ENCODE peak calls at places on chromosomes 1 and 21, in five cellular contexts. Z is brain microvascular endothelial cell, E is left ventricle myocardium inferior, G is OCI-LY7, B is PC-3. L is an unnamed sample.

GRCh38 chr1:87398644-87399043 is 70.0 kb downstream of the LMO4 start:
- DNase-seq in Z (peak), E (no peak), G (no peak), B (peak), L (no peak)

GRCh38 chr1:111621050-111621449 is 1.5 kb downstream of the RAP1A start:
- DNase-seq in Z (no peak), E (no peak), G (no peak), B (no peak), L (no peak)

GRCh38 chr1:67472056-67472455 is 41.9 kb upstream of the SERBP1 start:
- DNase-seq in Z (no peak), E (no peak), G (no peak), B (no peak), L (no peak)

GRCh38 chr1:153526132-153526543 is 9.7 kb downstream of the S100A6 start:
- DNase-seq in Z (no peak), E (no peak), G (no peak), B (no peak), L (no peak)

GRCh38 chr1:173297798-173298391 is 90.8 kb upstream of the TNFSF4 start:
- DNase-seq in Z (no peak), E (no peak), G (no peak), B (no peak), L (no peak)

GRCh38 chr1:181661569-181661968 is 178.3 kb downstream of the CACNA1E start:
- DNase-seq in Z (no peak), E (no peak), G (no peak), B (no peak), L (no peak)

GRCh38 chr1:53156783-53157182 is 14.3 kb upstream of the SLC1A7 start:
- DNase-seq in Z (no peak), E (no peak), G (no peak), B (no peak), L (no peak)

GRCh38 chr1:166029196-166029965 is 137.4 kb downstream of the FAM78B start:
- DNase-seq in Z (no peak), E (peak), G (no peak), B (no peak), L (no peak)

GRCh38 chr1:43321331-43321891 is 16.2 kb upstream of the MPL start:
- DNase-seq in Z (no peak), E (no peak), G (no peak), B (no peak), L (no peak)

GRCh38 chr1:162151900-162152829 is 82.7 kb downstream of the NOS1AP start:
- DNase-seq in Z (peak), E (no peak), G (no peak), B (no peak), L (no peak)

GRCh38 chr1:220164116-220164515 is 70.2 kb downstream of the IARS2 start:
- DNase-seq in Z (no peak), E (no peak), G (no peak), B (no peak), L (no peak)

GRCh38 chr1:201634261-201634660 is 95.3 kb downstream of the NAV1 start:
- DNase-seq in Z (no peak), E (no peak), G (no peak), B (no peak), L (no peak)

GRCh38 chr1:109821221-109821669 is 57.5 kb upstream of the EPS8L3 start:
- DNase-seq in Z (peak), E (no peak), G (no peak), B (peak), L (peak)

GRCh38 chr1:172623748-172624147 is 35.2 kb upstream of the FASLG start:
- DNase-seq in Z (no peak), E (no peak), G (no peak), B (no peak), L (no peak)

GRCh38 chr21:43305336-43305665 is 121.6 kb downstream of the SIK1 start:
- DNase-seq in Z (no peak), E (peak), G (no peak), B (no peak), L (no peak)

GRCh38 chr1:86841120-86841519 is 72.8 kb downstream of the SELENOF start:
- DNase-seq in Z (no peak), E (no peak), G (no peak), B (no peak), L (no peak)

GRCh38 chr1:13950637-13951036 is 250.6 kb downstream of the PRDM2 start:
- DNase-seq in Z (no peak), E (no peak), G (no peak), B (no peak), L (no peak)

GRCh38 chr1:246215505-246215893 is 291.6 kb downstream of the SMYD3 start:
- DNase-seq in Z (no peak), E (no peak), G (no peak), B (no peak), L (no peak)

GRCh38 chr1:55803429-55803828 is 588.3 kb upstream of the USP24 start:
- DNase-seq in Z (no peak), E (no peak), G (no peak), B (no peak), L (no peak)

GRCh38 chr21:17432732-17433057 is 80.1 kb upstream of the CXADR start:
- DNase-seq in Z (no peak), E (no peak), G (no peak), B (no peak), L (no peak)

GRCh38 chr1:64401285-64401684 is 68.6 kb upstream of the CACHD1 start:
- DNase-seq in Z (no peak), E (no peak), G (no peak), B (no peak), L (no peak)

GRCh38 chr1:15636436-15636835 is 19.2 kb downstream of the DDI2 start:
- DNase-seq in Z (no peak), E (no peak), G (no peak), B (no peak), L (no peak)
- TF ChIP-seq CTCF in Z (no peak), E (no peak), G (no peak), B (no peak), L (no peak)

GRCh38 chr1:236085545-236086159 is 20.8 kb upstream of the NID1 start:
- DNase-seq in Z (no peak), E (no peak), G (no peak), B (no peak), L (no peak)

GRCh38 chr1:236081546-236082227 is 16.8 kb upstream of the NID1 start:
- DNase-seq in Z (no peak), E (no peak), G (no peak), B (peak), L (no peak)

GRCh38 chr1:236084386-236084730 is 19.5 kb upstream of the NID1 start:
- DNase-seq in Z (no peak), E (no peak), G (no peak), B (no peak), L (no peak)

GRCh38 chr1:236082511-236082910 is 17.6 kb upstream of the NID1 start:
- DNase-seq in Z (no peak), E (no peak), G (no peak), B (no peak), L (no peak)

DNA sequence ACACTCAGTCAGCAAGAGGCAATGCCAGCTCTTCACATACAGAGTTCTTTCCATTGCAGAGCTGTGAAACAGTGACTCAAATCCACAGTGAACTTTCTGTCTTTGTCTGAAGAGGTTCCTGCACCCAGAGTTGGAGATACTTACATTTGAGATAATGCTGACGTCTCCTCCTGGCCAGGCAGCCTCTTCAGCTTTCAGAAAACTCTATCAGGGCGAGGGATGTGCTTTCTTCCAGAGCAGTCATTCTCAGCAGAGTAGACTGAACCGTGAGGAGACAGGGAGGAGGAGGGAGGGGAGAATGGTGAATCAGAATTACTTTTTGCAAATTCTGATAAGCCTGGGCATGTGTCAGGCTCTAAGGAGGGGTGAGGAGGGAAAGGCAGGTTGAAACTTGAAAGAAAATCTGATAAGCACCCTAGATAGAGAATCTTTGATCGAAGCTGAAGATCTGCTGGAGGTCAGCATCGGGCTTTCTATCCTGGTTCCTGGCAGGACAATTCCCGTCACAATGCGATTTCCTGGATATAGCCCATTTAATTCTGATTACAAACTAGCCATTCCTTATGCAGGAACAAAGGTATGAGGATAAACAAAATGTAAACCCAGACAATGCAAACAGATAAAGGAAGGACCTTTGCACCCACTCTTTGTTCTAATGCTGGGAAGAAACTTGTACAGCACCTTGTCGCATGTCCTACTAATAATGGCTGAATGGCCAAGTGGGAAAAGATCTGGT is 18.9 kb upstream of the NID1 start:
- DNase-seq in Z (peak), E (no peak), G (no peak), B (no peak), L (no peak)
- TF ChIP-seq CTCF in Z (no peak), E (no peak), G (no peak), B (no peak), L (no peak)

DNA sequence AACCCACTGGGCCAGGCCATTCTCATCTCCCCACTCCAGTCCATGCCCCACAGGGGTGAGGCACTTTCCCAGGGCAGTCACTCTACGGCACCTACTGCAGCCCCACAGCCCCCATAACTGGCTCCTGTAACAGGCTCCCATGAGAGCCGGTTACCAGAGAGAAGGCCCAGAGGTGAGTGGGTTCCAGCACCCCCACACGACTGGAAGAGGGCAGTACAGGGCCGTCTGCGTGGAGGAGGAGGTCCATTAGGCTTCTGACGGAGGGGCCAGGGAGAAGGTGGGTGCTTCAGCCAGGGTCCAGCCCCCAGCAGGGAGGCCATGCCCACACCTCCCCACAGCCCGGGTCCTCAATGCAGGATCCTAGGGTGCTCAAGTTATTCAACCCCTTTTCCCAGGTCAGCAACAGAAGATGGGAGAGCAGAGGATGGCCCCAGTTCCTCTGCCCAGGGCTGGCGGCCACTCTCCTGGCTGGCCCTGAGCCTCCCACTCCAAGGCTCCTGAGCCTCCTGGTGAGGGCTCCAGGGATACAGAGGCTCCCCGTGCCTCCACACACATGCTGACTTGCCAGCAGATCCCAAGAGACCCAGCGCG is 1.6 kb downstream of the ACAP3 start:
- DNase-seq in Z (no peak), E (no peak), G (peak), B (no peak), L (no peak)
- TF ChIP-seq CTCF in Z (peak), E (no peak), G (peak), B (peak), L (peak)

GRCh38 chr1:227809026-227809425 is 6.4 kb upstream of the PRSS38 start:
- DNase-seq in Z (no peak), E (no peak), G (no peak), B (no peak), L (no peak)
- TF ChIP-seq CTCF in Z (no peak), E (no peak), G (no peak), B (no peak), L (no peak)

GRCh38 chr1:207393610-207394009 is 60.5 kb upstream of the CR2 start:
- DNase-seq in Z (peak), E (no peak), G (no peak), B (peak), L (peak)

GRCh38 chr1:207401578-207401977 is 52.5 kb upstream of the CR2 start:
- DNase-seq in Z (no peak), E (no peak), G (no peak), B (no peak), L (no peak)

GRCh38 chr1:207396360-207396759 is 57.8 kb upstream of the CR2 start:
- DNase-seq in Z (no peak), E (no peak), G (no peak), B (no peak), L (no peak)

GRCh38 chr1:207398986-207399385 is 55.1 kb upstream of the CR2 start:
- DNase-seq in Z (no peak), E (no peak), G (no peak), B (no peak), L (no peak)

DNA sequence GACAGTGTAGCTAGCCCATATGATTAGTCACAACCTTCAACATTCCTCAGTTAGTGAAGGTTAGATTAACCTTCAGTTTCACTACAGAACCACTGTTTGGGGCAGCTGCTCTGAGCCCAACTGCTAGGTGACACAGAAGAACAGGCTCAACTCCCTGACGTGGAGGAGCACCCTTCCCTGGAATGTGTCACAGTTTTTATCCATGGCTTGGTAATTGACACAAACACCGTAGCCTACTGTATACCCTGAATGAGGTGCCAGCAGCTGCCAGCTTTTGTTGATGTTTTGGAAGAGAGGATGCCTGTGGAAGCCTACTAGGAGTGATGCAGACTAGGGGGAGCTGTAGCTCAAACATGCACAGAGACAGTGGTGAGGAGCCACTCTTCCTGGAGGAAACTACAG is 56.6 kb upstream of the CR2 start:
- DNase-seq in Z (peak), E (no peak), G (no peak), B (peak), L (no peak)
- TF ChIP-seq CTCF in Z (peak), E (no peak), G (peak), B (peak), L (peak)